ENCODE peak calls at places on chromosomes 16 and 17, in eight cellular contexts. One of them, this sample, is unnamed.
A peak's percentile ranks its signal among the peaks of the same experiment; 100 is the strongest.

GRCh38 chr17:38721802-38722201 is 8.3 kb upstream of the CISD3 start:
- DNase-seq in right cardiac atrium: no peak
- DNase-seq in A549: no peak
- DNase-seq in IMR-90: no peak
- DNase-seq in CD8-positive, alpha-beta memory T cell: no peak
- DNase-seq in kidney: no peak
- DNase-seq in fibroblast of lung: no peak
- DNase-seq in GM12878: no peak
- DNase-seq in this sample: no peak

GRCh38 chr17:75507712-75508111 is 7.6 kb downstream of the CASKIN2 start:
- DNase-seq in IMR-90: no peak
- DNase-seq in fibroblast of lung: no peak
- DNase-seq in right cardiac atrium: no peak
- DNase-seq in CD8-positive, alpha-beta memory T cell: no peak
- DNase-seq in A549: no peak
- DNase-seq in GM12878: no peak
- DNase-seq in kidney: no peak
- DNase-seq in this sample: no peak

GRCh38 chr16:1197237-1197866 is 27.7 kb downstream of the TPSG1 start:
- DNase-seq in right cardiac atrium: no peak
- DNase-seq in CD8-positive, alpha-beta memory T cell: no peak
- DNase-seq in kidney: no peak
- DNase-seq in IMR-90: no peak
- DNase-seq in A549: no peak
- DNase-seq in GM12878: no peak
- DNase-seq in fibroblast of lung: no peak
- DNase-seq in this sample: no peak

GRCh38 chr16:74611721-74612120 is 4.8 kb upstream of the GLG1 start:
- DNase-seq in CD8-positive, alpha-beta memory T cell: no peak
- DNase-seq in fibroblast of lung: peak; percentile 71
- DNase-seq in GM12878: no peak
- DNase-seq in kidney: no peak
- DNase-seq in right cardiac atrium: no peak
- DNase-seq in IMR-90: peak; percentile 95
- DNase-seq in A549: no peak
- DNase-seq in this sample: no peak

GRCh38 chr17:76159157-76159556 is 18.1 kb upstream of the FOXJ1 start:
- DNase-seq in CD8-positive, alpha-beta memory T cell: no peak
- DNase-seq in right cardiac atrium: no peak
- DNase-seq in GM12878: no peak
- DNase-seq in kidney: no peak
- DNase-seq in A549: no peak
- DNase-seq in fibroblast of lung: no peak
- DNase-seq in IMR-90: no peak
- DNase-seq in this sample: no peak

GRCh38 chr17:17685775-17686291 is 4.6 kb downstream of the RAI1 start:
- DNase-seq in CD8-positive, alpha-beta memory T cell: no peak
- DNase-seq in IMR-90: peak; percentile 91
- DNase-seq in A549: peak; percentile 67
- DNase-seq in GM12878: no peak
- DNase-seq in kidney: no peak
- DNase-seq in fibroblast of lung: peak; percentile 81
- DNase-seq in right cardiac atrium: peak; percentile 72
- DNase-seq in this sample: no peak

GRCh38 chr17:37698132-37698615 is 46.7 kb downstream of the HNF1B start:
- DNase-seq in right cardiac atrium: no peak
- DNase-seq in GM12878: no peak
- DNase-seq in A549: peak; percentile 58
- DNase-seq in CD8-positive, alpha-beta memory T cell: no peak
- DNase-seq in IMR-90: peak; percentile 79
- DNase-seq in kidney: no peak
- DNase-seq in fibroblast of lung: peak; percentile 77
- DNase-seq in this sample: no peak

GRCh38 chr17:40582328-40582901 is 17.1 kb upstream of the CCR7 start:
- DNase-seq in IMR-90: no peak
- DNase-seq in fibroblast of lung: no peak
- DNase-seq in kidney: peak; percentile 88
- DNase-seq in CD8-positive, alpha-beta memory T cell: no peak
- DNase-seq in A549: no peak
- DNase-seq in GM12878: peak; percentile 99
- DNase-seq in right cardiac atrium: peak; percentile 82
- DNase-seq in this sample: no peak

GRCh38 chr17:74340470-74341023 is 14.5 kb downstream of the KIF19 start:
- DNase-seq in GM12878: no peak
- DNase-seq in CD8-positive, alpha-beta memory T cell: no peak
- DNase-seq in IMR-90: no peak
- DNase-seq in kidney: no peak
- DNase-seq in fibroblast of lung: no peak
- DNase-seq in right cardiac atrium: no peak
- DNase-seq in A549: no peak
- DNase-seq in this sample: no peak

GRCh38 chr16:68357923-68358322 is 47.1 kb downstream of the PRMT7 start:
- DNase-seq in GM12878: no peak
- DNase-seq in IMR-90: no peak
- DNase-seq in fibroblast of lung: no peak
- DNase-seq in A549: no peak
- DNase-seq in CD8-positive, alpha-beta memory T cell: no peak
- DNase-seq in right cardiac atrium: no peak
- DNase-seq in kidney: no peak
- DNase-seq in this sample: no peak
- H3K4me1 ChIP-seq in GM12878: peaks cover 23% of the 10 kb centered on the region
- H3K4me1 ChIP-seq in IMR-90: no peaks in the 10 kb centered on the region
- H3K4me1 ChIP-seq in fibroblast of lung: no peaks in the 10 kb centered on the region
- H3K4me1 ChIP-seq in A549: no peaks in the 10 kb centered on the region
- H3K4me1 ChIP-seq in CD8-positive, alpha-beta memory T cell: peaks cover 28% of the 10 kb centered on the region
- H3K4me1 ChIP-seq in right cardiac atrium: no peaks in the 10 kb centered on the region
- H3K4me1 ChIP-seq in kidney: peaks cover 3% of the 10 kb centered on the region
- H3K4me1 ChIP-seq in this sample: no peaks in the 10 kb centered on the region

DNA sequence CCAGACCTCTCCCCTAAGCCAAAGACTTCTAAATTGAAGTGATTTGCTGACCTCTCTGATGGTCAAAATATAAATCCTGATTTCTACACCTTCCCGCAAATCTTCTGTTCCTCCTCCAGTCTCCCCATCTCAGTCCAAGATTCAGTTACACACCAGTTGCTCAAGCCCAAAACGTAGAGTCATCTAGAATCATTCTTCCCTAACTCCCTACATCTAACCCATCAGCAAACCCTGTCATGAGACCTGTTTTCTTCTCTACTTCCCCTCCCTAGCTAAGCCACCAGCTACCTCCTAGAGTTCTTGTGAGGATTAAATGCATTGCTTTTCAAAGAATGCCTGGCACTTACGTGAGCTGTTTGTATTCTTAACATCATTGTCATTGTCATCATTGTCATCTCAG is 14.7 kb downstream of the PMP22 start:
- DNase-seq in GM12878: no peak
- DNase-seq in kidney: no peak
- DNase-seq in fibroblast of lung: no peak
- DNase-seq in A549: no peak
- DNase-seq in right cardiac atrium: no peak
- DNase-seq in IMR-90: no peak
- DNase-seq in CD8-positive, alpha-beta memory T cell: no peak
- DNase-seq in this sample: no peak
- H3K4me1 ChIP-seq in GM12878: no peaks in the 10 kb centered on the region
- H3K4me1 ChIP-seq in kidney: peaks cover 2% of the 10 kb centered on the region
- H3K4me1 ChIP-seq in fibroblast of lung: no peaks in the 10 kb centered on the region
- H3K4me1 ChIP-seq in A549: no peaks in the 10 kb centered on the region
- H3K4me1 ChIP-seq in right cardiac atrium: peaks cover 16% of the 10 kb centered on the region
- H3K4me1 ChIP-seq in IMR-90: peaks cover 4% of the 10 kb centered on the region
- H3K4me1 ChIP-seq in CD8-positive, alpha-beta memory T cell: no peaks in the 10 kb centered on the region
- H3K4me1 ChIP-seq in this sample: peaks cover 96% of the 10 kb centered on the region

GRCh38 chr16:85627835-85628556 is 14.9 kb downstream of the GSE1 start:
- DNase-seq in IMR-90: no peak
- DNase-seq in fibroblast of lung: no peak
- DNase-seq in GM12878: no peak
- DNase-seq in right cardiac atrium: no peak
- DNase-seq in kidney: no peak
- DNase-seq in CD8-positive, alpha-beta memory T cell: no peak
- DNase-seq in A549: no peak
- DNase-seq in this sample: no peak
- H3K4me1 ChIP-seq in IMR-90: no peaks in the 10 kb centered on the region
- H3K4me1 ChIP-seq in fibroblast of lung: no peaks in the 10 kb centered on the region
- H3K4me1 ChIP-seq in GM12878: no peaks in the 10 kb centered on the region
- H3K4me1 ChIP-seq in right cardiac atrium: peaks cover 12% of the 10 kb centered on the region
- H3K4me1 ChIP-seq in kidney: peaks cover 20% of the 10 kb centered on the region
- H3K4me1 ChIP-seq in CD8-positive, alpha-beta memory T cell: no peaks in the 10 kb centered on the region
- H3K4me1 ChIP-seq in A549: no peaks in the 10 kb centered on the region
- H3K4me1 ChIP-seq in this sample: peaks cover 8% of the 10 kb centered on the region

DNA sequence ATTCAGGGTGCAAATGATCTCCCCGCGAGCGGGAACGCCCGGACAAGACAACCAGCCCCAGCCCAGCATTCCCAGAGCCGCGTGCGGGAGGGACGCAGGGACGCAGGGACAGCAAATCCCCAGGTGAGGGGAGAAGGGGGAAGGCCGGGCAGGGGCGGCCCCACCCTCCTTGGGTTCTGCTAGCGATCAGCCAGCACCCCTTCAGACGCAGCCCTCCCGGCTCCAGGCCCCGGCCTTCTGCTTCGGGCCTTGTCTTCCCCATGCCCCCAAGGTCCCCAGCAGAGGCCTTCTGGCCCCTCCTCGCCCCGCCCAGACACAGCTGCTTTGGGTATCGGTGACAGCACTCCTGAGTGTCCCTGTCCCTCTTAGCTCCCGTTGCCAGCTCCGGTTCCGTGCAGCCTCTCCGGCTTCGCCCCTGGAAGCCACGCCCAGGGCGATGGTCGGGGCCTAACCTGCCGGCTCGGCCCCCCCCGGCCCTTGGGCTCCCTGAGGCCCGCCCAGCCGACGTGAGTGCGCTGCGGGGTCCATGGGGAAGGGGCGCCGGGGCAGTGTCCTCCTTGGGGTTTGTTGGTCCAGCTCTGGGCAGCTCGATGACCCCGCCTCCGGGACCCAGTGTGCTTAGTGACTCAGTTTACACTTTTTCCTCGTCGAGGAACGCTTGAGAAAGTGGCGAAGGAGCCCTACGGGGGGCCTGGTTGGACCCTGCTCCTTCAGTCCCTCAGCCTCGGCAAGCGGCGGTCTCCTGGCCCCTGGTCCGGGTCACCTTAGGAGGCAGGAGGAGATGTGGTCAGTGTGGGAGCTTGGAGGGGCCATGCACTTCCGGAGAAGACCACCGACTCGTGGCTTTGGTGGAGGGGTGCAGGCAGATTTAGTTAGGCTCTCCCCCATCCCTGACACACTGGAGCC is 50.5 kb upstream of the AMZ2 start:
- DNase-seq in A549: peak; percentile 47
- DNase-seq in kidney: peak; percentile 78
- DNase-seq in GM12878: no peak
- DNase-seq in fibroblast of lung: no peak
- DNase-seq in IMR-90: no peak
- DNase-seq in CD8-positive, alpha-beta memory T cell: peak; percentile 45
- DNase-seq in right cardiac atrium: peak; percentile 54
- DNase-seq in this sample: no peak
- H3K4me1 ChIP-seq in A549: peaks cover 44% of the 10 kb centered on the region
- H3K4me1 ChIP-seq in kidney: peaks cover 20% of the 10 kb centered on the region
- H3K4me1 ChIP-seq in GM12878: peaks cover 37% of the 10 kb centered on the region
- H3K4me1 ChIP-seq in fibroblast of lung: no peaks in the 10 kb centered on the region
- H3K4me1 ChIP-seq in IMR-90: no peaks in the 10 kb centered on the region
- H3K4me1 ChIP-seq in CD8-positive, alpha-beta memory T cell: peaks cover 30% of the 10 kb centered on the region
- H3K4me1 ChIP-seq in right cardiac atrium: peaks cover 3% of the 10 kb centered on the region
- H3K4me1 ChIP-seq in this sample: peaks cover 42% of the 10 kb centered on the region

DNA sequence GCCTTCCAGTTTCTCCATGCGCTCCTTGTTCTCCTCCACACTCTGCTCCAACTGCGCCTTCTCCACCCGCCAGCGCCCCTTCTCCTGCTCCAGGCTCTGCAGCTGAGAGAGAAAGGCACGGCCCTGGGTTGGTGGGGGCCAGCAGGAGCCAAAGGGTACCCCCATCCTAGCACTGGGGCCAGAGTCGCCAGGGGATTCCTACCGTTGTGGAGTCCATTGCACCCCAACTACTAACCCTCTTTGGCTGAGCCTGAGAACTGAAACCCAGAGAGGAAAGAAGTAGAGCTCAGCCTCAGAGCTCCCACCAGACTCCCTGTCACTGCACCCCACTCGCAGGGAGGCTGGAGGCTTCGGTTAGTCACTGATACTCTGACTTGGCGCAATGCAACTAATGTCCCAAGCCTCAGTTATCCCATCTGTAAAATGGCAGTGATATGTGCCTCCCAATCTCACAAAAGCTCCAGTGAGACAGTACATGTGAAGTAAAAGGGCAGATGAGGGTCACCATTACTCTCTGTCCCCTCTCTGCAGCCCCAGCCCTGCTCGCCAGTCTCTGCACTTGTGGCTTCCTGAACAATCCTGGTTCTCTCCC is 6.2 kb upstream of the SAMD14 start:
- DNase-seq in kidney: no peak
- DNase-seq in A549: no peak
- DNase-seq in CD8-positive, alpha-beta memory T cell: no peak
- DNase-seq in fibroblast of lung: no peak
- DNase-seq in IMR-90: no peak
- DNase-seq in right cardiac atrium: no peak
- DNase-seq in GM12878: no peak
- DNase-seq in this sample: no peak
- H3K4me1 ChIP-seq in kidney: peaks cover 28% of the 10 kb centered on the region
- H3K4me1 ChIP-seq in A549: peaks cover 40% of the 10 kb centered on the region
- H3K4me1 ChIP-seq in CD8-positive, alpha-beta memory T cell: peaks cover 22% of the 10 kb centered on the region
- H3K4me1 ChIP-seq in fibroblast of lung: peaks cover 14% of the 10 kb centered on the region
- H3K4me1 ChIP-seq in IMR-90: peaks cover 13% of the 10 kb centered on the region
- H3K4me1 ChIP-seq in right cardiac atrium: peaks cover 4% of the 10 kb centered on the region
- H3K4me1 ChIP-seq in GM12878: peaks cover 13% of the 10 kb centered on the region
- H3K4me1 ChIP-seq in this sample: no peaks in the 10 kb centered on the region

GRCh38 chr16:84660973-84661372 is 12.7 kb downstream of the KLHL36 start:
- DNase-seq in fibroblast of lung: peak; percentile 19
- DNase-seq in IMR-90: no peak
- DNase-seq in A549: no peak
- DNase-seq in right cardiac atrium: no peak
- DNase-seq in GM12878: no peak
- DNase-seq in CD8-positive, alpha-beta memory T cell: no peak
- DNase-seq in kidney: no peak
- DNase-seq in this sample: no peak
- H3K4me1 ChIP-seq in fibroblast of lung: no peaks in the 10 kb centered on the region
- H3K4me1 ChIP-seq in IMR-90: peaks cover 4% of the 10 kb centered on the region
- H3K4me1 ChIP-seq in A549: no peaks in the 10 kb centered on the region
- H3K4me1 ChIP-seq in right cardiac atrium: no peaks in the 10 kb centered on the region
- H3K4me1 ChIP-seq in GM12878: peaks cover 24% of the 10 kb centered on the region
- H3K4me1 ChIP-seq in CD8-positive, alpha-beta memory T cell: peaks cover 15% of the 10 kb centered on the region
- H3K4me1 ChIP-seq in kidney: no peaks in the 10 kb centered on the region
- H3K4me1 ChIP-seq in this sample: no peaks in the 10 kb centered on the region